ENCODE peak calls at places on chromosomes 4 and X, in nine cellular contexts. J, Y, H, U, R, M, P, W and B are unnamed samples.

GRCh38 chr4:38015886-38016515 is 55.8 kb downstream of the PTTG2 start:
- DNase-seq in J (peak), Y (no peak), H (no peak), U (no peak), R (no peak), M (no peak), P (no peak), W (no peak), B (no peak)

GRCh38 chr4:32163125-32163524 is 1443.0 kb downstream of the PCDH7 start:
- DNase-seq in J (no peak), Y (no peak), H (no peak), U (no peak), R (no peak), M (no peak), P (no peak), W (no peak), B (no peak)

GRCh38 chr4:24104173-24104572 is 214.3 kb upstream of the PPARGC1A start:
- DNase-seq in J (peak), Y (no peak), H (no peak), U (peak), R (no peak), M (no peak), P (no peak), W (peak), B (no peak)

GRCh38 chr4:14222630-14223029 is 595.1 kb upstream of the BOD1L1 start:
- DNase-seq in J (no peak), Y (no peak), H (no peak), U (no peak), R (no peak), M (no peak), P (no peak), W (no peak), B (no peak)

GRCh38 chrX:7334253-7334935 is 186.4 kb upstream of the PUDP start:
- DNase-seq in J (peak), Y (no peak), H (no peak), U (peak), R (no peak), M (peak), P (no peak), W (peak), B (no peak)

GRCh38 chrX:141314441-141314840 is 72.1 kb upstream of the SPANXC start:
- DNase-seq in J (peak), Y (no peak), H (no peak), U (no peak), R (no peak), M (peak), P (no peak), W (peak), B (no peak)

GRCh38 chr4:80049402-80049801 is 23.6 kb downstream of the ANTXR2 start:
- DNase-seq in J (no peak), Y (no peak), H (no peak), U (no peak), R (no peak), M (no peak), P (no peak), W (no peak), B (no peak)

GRCh38 chrX:51456814-51457213 is 39.6 kb downstream of the NUDT11 start:
- DNase-seq in J (no peak), Y (no peak), H (no peak), U (no peak), R (peak), M (no peak), P (no peak), W (no peak), B (no peak)

GRCh38 chr4:75289843-75290616 is 224.2 kb downstream of the RCHY1 start:
- DNase-seq in J (no peak), Y (no peak), H (no peak), U (no peak), R (peak), M (no peak), P (no peak), W (peak), B (no peak)

GRCh38 chr4:89277412-89277811 is 30.2 kb downstream of the GPRIN3 start:
- DNase-seq in J (peak), Y (no peak), H (no peak), U (no peak), R (no peak), M (no peak), P (no peak), W (peak), B (no peak)

GRCh38 chr4:26346203-26346620 is 25.4 kb downstream of the RBPJ start:
- DNase-seq in J (no peak), Y (no peak), H (no peak), U (no peak), R (no peak), M (no peak), P (no peak), W (no peak), B (no peak)

GRCh38 chr4:41505161-41505653 is 32.8 kb upstream of the LIMCH1 start:
- DNase-seq in J (peak), Y (no peak), H (no peak), U (peak), R (no peak), M (peak), P (no peak), W (peak), B (peak)

GRCh38 chr4:34183916-34184315 is 2060.4 kb downstream of the ARAP2 start:
- DNase-seq in J (peak), Y (no peak), H (no peak), U (no peak), R (peak), M (no peak), P (no peak), W (peak), B (no peak)

GRCh38 chr4:177293208-177294018 is 16.3 kb upstream of the NEIL3 start:
- DNase-seq in J (no peak), Y (no peak), H (no peak), U (no peak), R (no peak), M (no peak), P (no peak), W (no peak), B (no peak)

GRCh38 chr4:123786955-123787354 is 390.4 kb downstream of the SPRY1 start:
- DNase-seq in J (no peak), Y (no peak), H (peak), U (peak), R (no peak), M (no peak), P (no peak), W (no peak), B (no peak)

GRCh38 chr4:7103599-7104365 is 35.9 kb upstream of the GRPEL1 start:
- DNase-seq in J (no peak), Y (no peak), H (peak), U (no peak), R (peak), M (peak), P (peak), W (no peak), B (peak)

GRCh38 chrX:105695451-105695850 is 126.9 kb upstream of the NRK start:
- DNase-seq in J (peak), Y (no peak), H (no peak), U (peak), R (no peak), M (no peak), P (no peak), W (peak), B (no peak)

GRCh38 chr4:168710353-168710946 is 213.6 kb downstream of the PALLD start:
- DNase-seq in J (peak), Y (no peak), H (no peak), U (peak), R (peak), M (no peak), P (peak), W (peak), B (no peak)

GRCh38 chr4:24973471-24974251 is 57.1 kb downstream of the LGI2 start:
- DNase-seq in J (peak), Y (no peak), H (peak), U (no peak), R (peak), M (peak), P (no peak), W (peak), B (peak)

GRCh38 chrX:9942086-9942485 is 25.1 kb upstream of the CLDN34 start:
- DNase-seq in J (no peak), Y (peak), H (no peak), U (no peak), R (no peak), M (no peak), P (peak), W (no peak), B (no peak)

GRCh38 chr4:40630335-40631021 is 814 bp upstream of the RBM47 start:
- DNase-seq in J (no peak), Y (no peak), H (peak), U (no peak), R (peak), M (no peak), P (no peak), W (no peak), B (peak)

GRCh38 chrX:40550069-40550468 is 30.7 kb upstream of the ATP6AP2 start:
- DNase-seq in J (no peak), Y (no peak), H (no peak), U (no peak), R (no peak), M (no peak), P (no peak), W (no peak), B (no peak)

GRCh38 chr4:186765138-186765537 is 41.5 kb upstream of the FAT1 start:
- DNase-seq in J (peak), Y (no peak), H (no peak), U (peak), R (peak), M (peak), P (no peak), W (peak), B (peak)

GRCh38 chr4:155787113-155787710 is 28.4 kb downstream of the GUCY1B1 start:
- DNase-seq in J (peak), Y (no peak), H (no peak), U (peak), R (peak), M (no peak), P (peak), W (peak), B (no peak)

GRCh38 chr4:189519189-189519588 is 421.5 kb upstream of the FRG1 start:
- DNase-seq in J (no peak), Y (no peak), H (no peak), U (no peak), R (no peak), M (no peak), P (no peak), W (no peak), B (no peak)

GRCh38 chr4:55926610-55927009 is 22.1 kb upstream of the CEP135 start:
- DNase-seq in J (no peak), Y (no peak), H (no peak), U (no peak), R (peak), M (no peak), P (no peak), W (no peak), B (no peak)

GRCh38 chrX:85630901-85631300 is 251.4 kb upstream of the POF1B start:
- DNase-seq in J (no peak), Y (no peak), H (no peak), U (no peak), R (no peak), M (no peak), P (no peak), W (no peak), B (no peak)

GRCh38 chrX:48511561-48511960 is 2.8 kb downstream of the PORCN start:
- DNase-seq in J (no peak), Y (no peak), H (no peak), U (no peak), R (peak), M (no peak), P (no peak), W (peak), B (no peak)

GRCh38 chr4:74189331-74190043 is 31.6 kb downstream of the MTHFD2L start:
- DNase-seq in J (peak), Y (no peak), H (no peak), U (peak), R (no peak), M (no peak), P (peak), W (peak), B (no peak)

GRCh38 chrX:13647709-13648212 is 5.2 kb upstream of the TCEANC start:
- DNase-seq in J (peak), Y (peak), H (peak), U (peak), R (no peak), M (no peak), P (peak), W (no peak), B (peak)

GRCh38 chr4:165184220-165184619 is 23.1 kb upstream of the KLHL2 start:
- DNase-seq in J (no peak), Y (no peak), H (no peak), U (no peak), R (no peak), M (no peak), P (no peak), W (no peak), B (no peak)

GRCh38 chr4:93809773-93810172 is 18.8 kb upstream of the ATOH1 start:
- DNase-seq in J (no peak), Y (no peak), H (no peak), U (no peak), R (no peak), M (no peak), P (no peak), W (no peak), B (no peak)

GRCh38 chrX:22081475-22082092 is 49.5 kb downstream of the PHEX start:
- DNase-seq in J (peak), Y (peak), H (peak), U (peak), R (peak), M (peak), P (peak), W (peak), B (peak)

GRCh38 chrX:151852294-151852693 is 60.4 kb upstream of the MAGEA4 start:
- DNase-seq in J (no peak), Y (no peak), H (no peak), U (no peak), R (peak), M (no peak), P (no peak), W (peak), B (no peak)

GRCh38 chr4:76723373-76723772 is 174.6 kb downstream of the SOWAHB start:
- DNase-seq in J (peak), Y (no peak), H (no peak), U (peak), R (no peak), M (no peak), P (no peak), W (peak), B (no peak)

GRCh38 chr4:21507439-21507838 is 441.1 kb downstream of the KCNIP4 start:
- DNase-seq in J (peak), Y (no peak), H (no peak), U (peak), R (no peak), M (no peak), P (no peak), W (peak), B (no peak)

GRCh38 chrX:14030248-14030592 is 528 bp upstream of the GEMIN8 start:
- DNase-seq in J (peak), Y (no peak), H (no peak), U (peak), R (no peak), M (no peak), P (no peak), W (peak), B (no peak)